ENCODE peak calls at places on chromosomes 3 and 15, in eight cellular contexts. S is ovary, C is heart right ventricle, B is upper lobe of right lung, Y is SK-N-SH, K is breast epithelium, E is colonic mucosa, Q is OCI-LY7. F is an unnamed sample.

GRCh38 chr3:127565711-127566110 is 24.8 kb downstream of the TPRA1 start:
- DNase-seq in S (no peak), C (no peak), B (no peak), Y (no peak), K (no peak), E (no peak), Q (no peak), F (no peak)

GRCh38 chr3:184399410-184399809 is 19.6 kb downstream of the CHRD start:
- DNase-seq in S (peak; percentile 81), C (no peak), B (no peak), Y (no peak), K (no peak), E (no peak), Q (no peak), F (peak; percentile 88)

GRCh38 chr3:58577269-58577821 is at the start of gene FAM107A:
- DNase-seq in S (peak; percentile 54), C (peak; percentile 36), B (no peak), Y (no peak), K (peak; percentile 57), E (peak; percentile 42), Q (no peak), F (no peak)

GRCh38 chr15:68442041-68442440 is 10.1 kb upstream of the ITGA11 start:
- DNase-seq in S (peak; percentile 36), C (no peak), B (no peak), Y (no peak), K (no peak), E (peak; percentile 25), Q (no peak), F (no peak)

GRCh38 chr15:99151156-99151555 is 46.3 kb downstream of the SYNM start:
- DNase-seq in S (no peak), C (no peak), B (no peak), Y (no peak), K (no peak), E (no peak), Q (no peak), F (no peak)

GRCh38 chr3:195905970-195906864 is 2.1 kb downstream of the TNK2 start:
- DNase-seq in S (no peak), C (no peak), B (no peak), Y (no peak), K (no peak), E (peak; percentile 46), Q (peak; percentile 47), F (no peak)

GRCh38 chr15:48962662-48963523 is 826 bp downstream of the SHC4 start:
- DNase-seq in S (no peak), C (peak; percentile 31), B (peak; percentile 64), Y (peak; percentile 71), K (no peak), E (no peak), Q (no peak), F (no peak)

GRCh38 chr3:50170689-50171088 is 15.6 kb downstream of the SEMA3F start:
- DNase-seq in S (peak; percentile 45), C (peak; percentile 64), B (no peak), Y (no peak), K (no peak), E (no peak), Q (no peak), F (peak; percentile 26)

GRCh38 chr3:127452321-127452821 is 138.2 kb downstream of the TPRA1 start:
- DNase-seq in S (no peak), C (no peak), B (peak; percentile 40), Y (no peak), K (no peak), E (no peak), Q (no peak), F (no peak)

GRCh38 chr3:54557538-54558419 is 370.1 kb downstream of the LRTM1 start:
- DNase-seq in S (no peak), C (no peak), B (no peak), Y (no peak), K (peak; percentile 27), E (no peak), Q (no peak), F (no peak)

GRCh38 chr15:70165811-70166284 is 68.1 kb upstream of the TLE3 start:
- DNase-seq in S (peak; percentile 46), C (peak; percentile 75), B (peak; percentile 50), Y (peak; percentile 57), K (no peak), E (no peak), Q (no peak), F (no peak)

GRCh38 chr3:72157782-72158638 is 373.1 kb upstream of the PROK2 start:
- DNase-seq in S (no peak), C (no peak), B (no peak), Y (no peak), K (no peak), E (no peak), Q (no peak), F (no peak)
- TF ChIP-seq CTCF in S (no peak), C (no peak), B (no peak), Y (no peak), K (no peak), E (no peak), Q (no peak), F (no peak)

DNA sequence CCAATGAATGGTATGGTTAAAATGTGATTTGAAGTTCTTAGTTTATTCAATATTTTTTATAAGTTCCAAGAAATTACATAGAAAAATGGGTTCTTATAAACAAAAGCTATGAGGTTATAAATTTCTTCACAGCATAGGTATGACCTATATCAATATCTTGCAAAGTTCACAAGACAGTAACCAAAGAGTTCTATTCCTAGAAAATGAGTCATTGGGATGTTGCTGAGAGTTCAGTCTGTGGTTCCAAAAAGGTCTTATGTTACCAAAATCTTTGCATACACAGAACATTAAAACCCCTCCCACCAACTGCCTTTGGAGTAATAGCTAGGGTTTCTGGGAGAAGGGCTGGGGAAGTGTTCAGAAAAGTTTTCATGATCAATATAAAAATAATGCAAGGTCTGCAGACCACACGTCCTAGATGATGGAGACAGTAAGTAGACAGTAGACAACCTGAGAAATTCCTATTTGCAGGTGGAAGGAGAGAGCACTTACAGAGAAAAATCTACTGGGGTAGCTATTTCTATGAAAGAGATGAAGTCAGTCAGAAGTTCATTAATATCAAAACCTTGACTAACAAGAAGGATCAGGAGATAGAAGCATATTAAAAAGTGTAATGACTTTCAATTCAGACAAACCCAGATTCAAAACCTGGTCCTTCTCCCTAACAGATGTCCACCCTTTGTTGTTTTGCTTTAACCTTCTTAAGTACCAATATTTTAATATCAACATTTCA is 279.3 kb downstream of the KCNH8 start:
- DNase-seq in S (no peak), C (no peak), B (no peak), Y (no peak), K (no peak), E (no peak), Q (no peak), F (no peak)
- H3K27ac ChIP-seq in S (no peak overlapping the region), C (no peak overlapping the region), B (no peak overlapping the region), Y (no peak overlapping the region), K (no peak overlapping the region), E (no peak overlapping the region), Q (no peak overlapping the region), F (no peak overlapping the region)

GRCh38 chr15:46644493-46645481 is 1010.0 kb downstream of the SQOR start:
- DNase-seq in S (no peak), C (no peak), B (no peak), Y (no peak), K (no peak), E (no peak), Q (no peak), F (no peak)

GRCh38 chr15:46652256-46652655 is 1017.4 kb downstream of the SQOR start:
- DNase-seq in S (no peak), C (no peak), B (no peak), Y (no peak), K (no peak), E (no peak), Q (no peak), F (no peak)

GRCh38 chr15:46646476-46646875 is 1011.6 kb downstream of the SQOR start:
- DNase-seq in S (no peak), C (no peak), B (no peak), Y (no peak), K (no peak), E (no peak), Q (no peak), F (no peak)
- H3K9me3 ChIP-seq in S (no peaks in the 10 kb centered on the region), C (no peaks in the 10 kb centered on the region), B (no peaks in the 10 kb centered on the region), Y (no peaks in the 10 kb centered on the region), K (no peaks in the 10 kb centered on the region), E (no peaks in the 10 kb centered on the region), Q (peaks cover 3% of the 10 kb centered on the region), F (no peaks in the 10 kb centered on the region)

DNA sequence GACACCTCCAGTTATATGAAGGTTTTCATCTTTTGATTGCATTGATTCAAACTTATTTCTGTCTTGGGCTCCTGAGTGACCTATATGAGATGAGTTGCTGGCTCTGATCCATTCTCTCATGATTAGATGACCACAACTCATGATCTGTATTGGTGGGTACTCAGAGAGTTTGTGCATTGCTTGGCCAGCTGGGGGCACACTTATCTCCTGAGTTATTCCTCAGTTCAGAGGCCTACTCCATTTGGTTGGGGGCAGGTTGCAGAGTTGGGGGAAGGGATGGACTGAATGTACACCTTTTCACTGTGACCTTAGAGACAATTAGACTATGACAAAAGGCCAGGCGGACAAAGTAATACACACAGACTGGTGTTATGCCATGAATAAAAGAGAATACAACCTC is 166.2 kb upstream of the SEMA6D start:
- DNase-seq in S (no peak), C (no peak), B (no peak), Y (no peak), K (no peak), E (no peak), Q (no peak), F (no peak)
- TF ChIP-seq CTCF in S (no peak), C (no peak), B (no peak), Y (peak; percentile 17), K (no peak), E (no peak), Q (no peak), F (peak; percentile 18)

GRCh38 chr15:77180757-77181156 is 109.8 kb upstream of the TSPAN3 start:
- DNase-seq in S (no peak), C (no peak), B (no peak), Y (no peak), K (no peak), E (no peak), Q (no peak), F (no peak)
- H3K27ac ChIP-seq in S (no peak overlapping the region), C (no peak overlapping the region), B (peak overlapping the region; percentile 39), Y (no peak overlapping the region), K (no peak overlapping the region), E (no peak overlapping the region), Q (no peak overlapping the region), F (no peak overlapping the region)

DNA sequence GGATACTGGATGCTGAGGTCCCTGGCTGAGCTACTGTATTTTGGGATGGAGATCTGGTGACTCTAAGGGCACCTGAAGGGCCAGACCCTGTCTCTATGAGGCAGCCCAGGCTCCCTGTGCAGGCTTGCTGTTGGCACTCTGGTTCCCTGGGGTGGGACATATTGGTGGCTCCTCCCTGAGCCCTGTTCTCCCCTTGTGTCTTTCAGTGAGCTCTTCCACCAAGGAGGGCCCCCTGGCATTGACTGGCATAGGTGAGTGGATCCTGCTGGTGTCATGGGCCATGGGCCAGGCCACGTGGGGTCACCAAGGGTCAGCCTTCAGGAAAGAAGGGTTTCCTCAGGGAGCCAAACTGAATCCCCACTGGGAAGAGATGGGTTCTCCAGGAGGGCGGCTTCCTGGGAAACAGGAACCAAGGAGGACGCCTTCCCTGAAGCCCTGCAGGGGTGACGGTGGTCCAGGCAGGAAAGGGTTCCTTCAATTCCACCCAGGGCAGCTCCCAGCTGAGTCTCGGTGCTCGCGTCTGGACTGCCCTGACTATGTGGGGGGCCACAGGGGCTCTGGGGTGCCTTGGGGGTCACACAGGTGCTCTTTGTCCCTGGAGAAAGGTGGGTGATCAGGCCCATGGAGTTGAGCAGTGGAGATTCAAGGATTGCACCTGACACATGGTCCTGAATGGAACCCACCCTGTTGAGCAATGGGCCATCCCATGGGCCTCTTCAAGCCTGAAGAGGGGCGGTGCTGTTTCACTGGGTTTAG is 220.4 kb downstream of the SNRPN start:
- DNase-seq in S (no peak), C (peak; percentile 1), B (peak; percentile 51), Y (peak; percentile 2), K (peak; percentile 8), E (no peak), Q (no peak), F (no peak)
- H3K9me3 ChIP-seq in S (peaks cover 3% of the 10 kb centered on the region), C (no peaks in the 10 kb centered on the region), B (peaks cover 26% of the 10 kb centered on the region), Y (no peaks in the 10 kb centered on the region), K (peaks cover 97% of the 10 kb centered on the region), E (peaks cover 6% of the 10 kb centered on the region), Q (no peaks in the 10 kb centered on the region), F (peaks cover 88% of the 10 kb centered on the region)